ENCODE peak calls at places on chromosomes 13 and 19, in nine cellular contexts. I is left ventricle myocardium inferior, U is hepatocyte, W is transverse colon, N is H9, B is Peyer's patch, E is ascending aorta, P is tibial nerve, J is RWPE1. O is an unnamed sample.

GRCh38 chr19:47058621-47059020 is 10.2 kb upstream of the TMEM160 start:
- DNase-seq in I (no peak), U (peak; percentile 71), W (no peak), N (no peak), B (peak; percentile 51), E (no peak), P (no peak), J (no peak), O (no peak)

GRCh38 chr13:107348931-107349330 is 781.0 kb upstream of the ARGLU1 start:
- DNase-seq in I (no peak), U (no peak), W (no peak), N (no peak), B (no peak), E (no peak), P (no peak), J (no peak), O (no peak)

GRCh38 chr13:89382986-89383385 is 1711.8 kb downstream of the SLITRK5 start:
- DNase-seq in I (no peak), U (no peak), W (no peak), N (no peak), B (no peak), E (no peak), P (no peak), J (no peak), O (no peak)

GRCh38 chr19:2180114-2180513 is 16.4 kb downstream of the DOT1L start:
- DNase-seq in I (no peak), U (no peak), W (no peak), N (no peak), B (no peak), E (no peak), P (no peak), J (no peak), O (no peak)

GRCh38 chr19:36009633-36010379 is 1.2 kb upstream of the SYNE4 start:
- DNase-seq in I (no peak), U (no peak), W (no peak), N (no peak), B (no peak), E (no peak), P (no peak), J (no peak), O (no peak)

GRCh38 chr19:35322014-35322413 is 7.0 kb upstream of the CD22 start:
- DNase-seq in I (no peak), U (no peak), W (no peak), N (no peak), B (no peak), E (no peak), P (no peak), J (no peak), O (no peak)

GRCh38 chr19:32988724-32989123 is 16.7 kb downstream of the FAAP24 start:
- DNase-seq in I (no peak), U (no peak), W (no peak), N (no peak), B (no peak), E (no peak), P (no peak), J (no peak), O (no peak)

GRCh38 chr13:33251131-33251629 is 34.4 kb downstream of the STARD13 start:
- DNase-seq in I (no peak), U (peak; percentile 28), W (no peak), N (no peak), B (no peak), E (no peak), P (no peak), J (peak; percentile 81), O (no peak)

GRCh38 chr19:53091413-53091812 is 11.8 kb downstream of the ZNF160 start:
- DNase-seq in I (no peak), U (no peak), W (no peak), N (peak; percentile 95), B (no peak), E (no peak), P (no peak), J (no peak), O (no peak)

GRCh38 chr13:26380930-26381329 is 127.0 kb downstream of the CDK8 start:
- DNase-seq in I (no peak), U (no peak), W (no peak), N (no peak), B (no peak), E (no peak), P (no peak), J (no peak), O (no peak)

GRCh38 chr19:6076675-6077463 is 33.4 kb downstream of the RFX2 start:
- DNase-seq in I (no peak), U (no peak), W (no peak), N (no peak), B (no peak), E (no peak), P (no peak), J (peak; percentile 76), O (no peak)

GRCh38 chr19:7489609-7490044 is 792 bp upstream of the PEX11G start:
- DNase-seq in I (no peak), U (peak; percentile 60), W (peak; percentile 61), N (no peak), B (no peak), E (no peak), P (no peak), J (no peak), O (no peak)

GRCh38 chr13:62375653-62376052 is 960.0 kb upstream of the PCDH20 start:
- DNase-seq in I (no peak), U (no peak), W (no peak), N (no peak), B (no peak), E (no peak), P (no peak), J (no peak), O (no peak)

GRCh38 chr13:112261924-112262323 is 114.2 kb upstream of the SPACA7 start:
- DNase-seq in I (no peak), U (no peak), W (no peak), N (no peak), B (no peak), E (no peak), P (no peak), J (no peak), O (no peak)

GRCh38 chr19:14366529-14366928 is 14.7 kb upstream of the ADGRE5 start:
- DNase-seq in I (peak; percentile 58), U (peak; percentile 81), W (peak; percentile 95), N (peak; percentile 92), B (peak; percentile 93), E (peak; percentile 43), P (peak; percentile 34), J (peak; percentile 94), O (peak; percentile 94)

GRCh38 chr19:6047741-6048231 is 62.5 kb downstream of the RFX2 start:
- DNase-seq in I (no peak), U (peak; percentile 71), W (no peak), N (peak; percentile 75), B (peak; percentile 40), E (no peak), P (no peak), J (peak; percentile 40), O (no peak)

GRCh38 chr13:75307370-75307984 is 174.5 kb downstream of the TBC1D4 start:
- DNase-seq in I (no peak), U (no peak), W (no peak), N (no peak), B (no peak), E (no peak), P (no peak), J (no peak), O (no peak)

GRCh38 chr19:33998739-33999345 is 173.5 kb upstream of the LSM14A start:
- DNase-seq in I (no peak), U (no peak), W (no peak), N (no peak), B (no peak), E (no peak), P (no peak), J (peak; percentile 20), O (no peak)

GRCh38 chr19:30091856-30092255 is 149.8 kb downstream of the URI1 start:
- DNase-seq in I (no peak), U (no peak), W (no peak), N (no peak), B (peak; percentile 10), E (no peak), P (no peak), J (no peak), O (peak; percentile 43)

GRCh38 chr19:3250675-3251074 is 26.2 kb downstream of the CELF5 start:
- DNase-seq in I (no peak), U (no peak), W (peak; percentile 21), N (no peak), B (no peak), E (no peak), P (no peak), J (peak; percentile 35), O (no peak)
- TF ChIP-seq CTCF in I (peak; percentile 57), U (peak; percentile 25), W (peak; percentile 56), N (peak; percentile 58), B (peak; percentile 51), E (peak; percentile 49), P (peak; percentile 16), J (peak; percentile 54), O (peak; percentile 76)

GRCh38 chr19:4647676-4648644 is 8.6 kb downstream of the TNFAIP8L1 start:
- DNase-seq in I (peak; percentile 74), U (no peak), W (no peak), N (peak; percentile 74), B (no peak), E (no peak), P (peak; percentile 54), J (no peak), O (peak; percentile 86)
- H3K27ac ChIP-seq in I (peak overlapping the region; percentile 84), U (no peak overlapping the region), W (peak overlapping the region; percentile 81), N (no peak overlapping the region), B (peak overlapping the region; percentile 70), E (no peak overlapping the region), P (peak overlapping the region; percentile 80), J (peak overlapping the region; percentile 14), O (peak overlapping the region; percentile 47)

DNA sequence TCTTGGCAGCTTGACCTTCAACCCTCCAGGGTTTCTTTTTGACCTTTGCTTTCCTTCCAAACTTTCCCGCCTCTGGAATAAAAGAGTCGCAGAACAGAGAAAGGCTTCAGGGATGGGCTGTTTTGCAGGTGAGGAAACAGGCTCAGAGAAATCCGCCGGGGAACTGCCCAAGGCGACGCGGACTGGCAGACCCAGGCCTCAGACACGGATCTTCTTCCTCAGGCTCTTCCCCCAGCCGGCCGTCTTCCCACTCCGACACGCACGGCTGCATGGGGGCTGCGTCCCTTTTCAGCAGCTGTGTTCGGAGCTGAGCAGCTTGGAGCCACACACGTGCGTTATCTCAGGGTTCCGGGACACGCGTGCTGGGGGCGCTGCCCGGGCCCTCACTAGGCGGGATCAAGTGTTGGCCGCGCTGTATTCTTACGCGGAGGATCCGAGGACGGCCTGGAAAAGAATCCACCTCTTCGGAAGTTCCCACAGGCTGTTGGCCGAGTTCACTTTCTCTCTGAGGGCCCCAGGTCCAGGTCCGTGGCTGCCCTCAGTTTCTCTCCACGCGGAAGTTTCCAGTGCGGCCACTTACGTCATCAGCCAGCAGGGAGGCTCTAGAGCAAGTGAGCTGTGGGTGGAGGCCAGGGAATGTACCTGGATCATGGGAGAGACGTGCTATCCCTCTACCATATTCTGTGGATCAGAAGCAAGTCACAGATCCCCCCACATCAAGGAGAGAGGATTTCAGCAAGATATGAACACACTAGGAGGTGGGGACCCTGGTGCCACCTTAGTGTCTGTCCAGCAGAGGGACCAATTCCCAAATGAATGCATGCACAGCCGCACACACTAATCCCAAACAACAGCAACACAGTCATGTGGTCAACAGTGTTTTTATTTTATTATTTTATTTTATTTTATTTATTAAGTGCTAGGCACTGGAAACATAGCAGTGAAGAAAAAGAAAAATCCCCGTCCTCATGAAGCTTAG is 100.4 kb downstream of the ING1 start:
- DNase-seq in I (no peak), U (no peak), W (no peak), N (no peak), B (no peak), E (no peak), P (no peak), J (no peak), O (no peak)
- TF ChIP-seq CTCF in I (no peak), U (no peak), W (no peak), N (peak; percentile 33), B (no peak), E (no peak), P (no peak), J (no peak), O (no peak)

GRCh38 chr19:42233106-42233505 is 9.3 kb downstream of the GSK3A start:
- DNase-seq in I (no peak), U (no peak), W (no peak), N (no peak), B (no peak), E (no peak), P (no peak), J (no peak), O (no peak)
- H3K27ac ChIP-seq in I (no peak overlapping the region), U (peak overlapping the region; percentile 70), W (no peak overlapping the region), N (no peak overlapping the region), B (peak overlapping the region; percentile 94), E (no peak overlapping the region), P (no peak overlapping the region), J (peak overlapping the region; percentile 64), O (no peak overlapping the region)